ENCODE peak calls at places on chromosomes 5 and 9, in six cellular contexts. One of them, this sample, is unnamed.

GRCh38 chr9:121999556-121999955 is 93.6 kb downstream of the TTLL11 start:
- DNase-seq in spleen: no peak
- DNase-seq in endodermal cell: peak; percentile 5
- DNase-seq in uterus: no peak
- DNase-seq in breast epithelium: no peak
- DNase-seq in body of pancreas: no peak
- DNase-seq in this sample: no peak

GRCh38 chr5:96433066-96433447 is at the start of gene PCSK1:
- DNase-seq in body of pancreas: no peak
- DNase-seq in breast epithelium: no peak
- DNase-seq in endodermal cell: peak; percentile 69
- DNase-seq in spleen: no peak
- DNase-seq in uterus: no peak
- DNase-seq in this sample: no peak

GRCh38 chr5:18984559-18985080 is 1003.4 kb downstream of the CDH18 start:
- DNase-seq in endodermal cell: no peak
- DNase-seq in spleen: no peak
- DNase-seq in body of pancreas: no peak
- DNase-seq in uterus: no peak
- DNase-seq in breast epithelium: no peak
- DNase-seq in this sample: no peak

GRCh38 chr5:145811834-145812625 is 23.1 kb downstream of the PRELID2 start:
- DNase-seq in spleen: no peak
- DNase-seq in endodermal cell: no peak
- DNase-seq in body of pancreas: peak; percentile 30
- DNase-seq in uterus: no peak
- DNase-seq in breast epithelium: no peak
- DNase-seq in this sample: no peak

GRCh38 chr9:70355801-70356200 is 58.7 kb downstream of the KLF9 start:
- DNase-seq in breast epithelium: no peak
- DNase-seq in body of pancreas: no peak
- DNase-seq in uterus: no peak
- DNase-seq in endodermal cell: no peak
- DNase-seq in spleen: no peak
- DNase-seq in this sample: no peak

GRCh38 chr9:99162759-99163364 is 57.9 kb downstream of the TGFBR1 start:
- DNase-seq in spleen: no peak
- DNase-seq in breast epithelium: no peak
- DNase-seq in endodermal cell: no peak
- DNase-seq in body of pancreas: no peak
- DNase-seq in uterus: no peak
- DNase-seq in this sample: no peak

GRCh38 chr5:177087707-177088005 is 941 bp downstream of the FGFR4 start:
- DNase-seq in breast epithelium: no peak
- DNase-seq in uterus: no peak
- DNase-seq in body of pancreas: no peak
- DNase-seq in spleen: no peak
- DNase-seq in endodermal cell: peak; percentile 65
- DNase-seq in this sample: no peak

GRCh38 chr9:95736370-95736769 is 139.1 kb upstream of the ERCC6L2 start:
- DNase-seq in uterus: no peak
- DNase-seq in endodermal cell: peak; percentile 73
- DNase-seq in spleen: no peak
- DNase-seq in body of pancreas: no peak
- DNase-seq in breast epithelium: no peak
- DNase-seq in this sample: no peak

GRCh38 chr5:10115669-10116068 is 134.0 kb downstream of the ATPSCKMT start:
- DNase-seq in endodermal cell: no peak
- DNase-seq in uterus: no peak
- DNase-seq in breast epithelium: no peak
- DNase-seq in spleen: no peak
- DNase-seq in body of pancreas: no peak
- DNase-seq in this sample: no peak

GRCh38 chr5:548256-548655 is 24.0 kb upstream of the SLC9A3 start:
- DNase-seq in breast epithelium: no peak
- DNase-seq in spleen: peak; percentile 74
- DNase-seq in endodermal cell: no peak
- DNase-seq in uterus: no peak
- DNase-seq in body of pancreas: peak; percentile 7
- DNase-seq in this sample: no peak

GRCh38 chr9:133342570-133342969 is 5.4 kb downstream of the MED22 start:
- DNase-seq in endodermal cell: peak; percentile 71
- DNase-seq in body of pancreas: peak; percentile 13
- DNase-seq in spleen: peak; percentile 67
- DNase-seq in breast epithelium: no peak
- DNase-seq in uterus: no peak
- DNase-seq in this sample: no peak

GRCh38 chr9:38641985-38642864 is 21.8 kb upstream of the ANKRD18A start:
- DNase-seq in breast epithelium: no peak
- DNase-seq in spleen: no peak
- DNase-seq in body of pancreas: peak; percentile 55
- DNase-seq in endodermal cell: peak; percentile 82
- DNase-seq in uterus: no peak
- DNase-seq in this sample: peak; percentile 8

GRCh38 chr9:87733273-87734054 is 7.5 kb downstream of the CTSL start:
- DNase-seq in body of pancreas: no peak
- DNase-seq in endodermal cell: no peak
- DNase-seq in breast epithelium: no peak
- DNase-seq in spleen: no peak
- DNase-seq in uterus: no peak
- DNase-seq in this sample: no peak

GRCh38 chr5:52710972-52711596 is 76.6 kb upstream of the ITGA1 start:
- DNase-seq in body of pancreas: no peak
- DNase-seq in breast epithelium: no peak
- DNase-seq in spleen: no peak
- DNase-seq in uterus: no peak
- DNase-seq in endodermal cell: no peak
- DNase-seq in this sample: no peak

GRCh38 chr5:81007637-81008027 is 47.5 kb downstream of the RASGRF2 start:
- DNase-seq in uterus: no peak
- DNase-seq in body of pancreas: no peak
- DNase-seq in endodermal cell: no peak
- DNase-seq in breast epithelium: no peak
- DNase-seq in spleen: no peak
- DNase-seq in this sample: no peak

GRCh38 chr9:127569819-127570401 is 42.2 kb upstream of the STXBP1 start:
- DNase-seq in breast epithelium: no peak
- DNase-seq in body of pancreas: no peak
- DNase-seq in uterus: no peak
- DNase-seq in spleen: no peak
- DNase-seq in endodermal cell: no peak
- DNase-seq in this sample: no peak

GRCh38 chr5:65485405-65485804 is 3.7 kb upstream of the ADAMTS6 start:
- DNase-seq in spleen: peak; percentile 73
- DNase-seq in uterus: no peak
- DNase-seq in body of pancreas: no peak
- DNase-seq in breast epithelium: no peak
- DNase-seq in endodermal cell: no peak
- DNase-seq in this sample: no peak

GRCh38 chr5:177369050-177369912 is 11.6 kb downstream of the RGS14 start:
- DNase-seq in breast epithelium: no peak
- DNase-seq in body of pancreas: peak; percentile 47
- DNase-seq in uterus: no peak
- DNase-seq in endodermal cell: peak; percentile 83
- DNase-seq in spleen: no peak
- DNase-seq in this sample: no peak

GRCh38 chr5:54309237-54309636 is 1.1 kb downstream of the ARL15 start:
- DNase-seq in uterus: no peak
- DNase-seq in spleen: no peak
- DNase-seq in body of pancreas: no peak
- DNase-seq in breast epithelium: no peak
- DNase-seq in endodermal cell: no peak
- DNase-seq in this sample: no peak

GRCh38 chr5:76718381-76718832 is 2.5 kb downstream of the F2R start:
- DNase-seq in spleen: peak; percentile 80
- DNase-seq in uterus: no peak
- DNase-seq in endodermal cell: no peak
- DNase-seq in body of pancreas: no peak
- DNase-seq in breast epithelium: no peak
- DNase-seq in this sample: no peak

GRCh38 chr5:10354048-10354872 is 765 bp downstream of the MARCHF6 start:
- DNase-seq in uterus: no peak
- DNase-seq in endodermal cell: peak; percentile 79
- DNase-seq in spleen: no peak
- DNase-seq in breast epithelium: peak; percentile 40
- DNase-seq in body of pancreas: peak; percentile 58
- DNase-seq in this sample: no peak

GRCh38 chr5:65101706-65102105 is 333.0 kb downstream of the CWC27 start:
- DNase-seq in endodermal cell: no peak
- DNase-seq in breast epithelium: no peak
- DNase-seq in body of pancreas: no peak
- DNase-seq in uterus: no peak
- DNase-seq in spleen: no peak
- DNase-seq in this sample: peak; percentile 69

GRCh38 chr9:112069318-112070169 is 105.6 kb downstream of the SUSD1 start:
- DNase-seq in endodermal cell: no peak
- DNase-seq in body of pancreas: no peak
- DNase-seq in uterus: no peak
- DNase-seq in spleen: no peak
- DNase-seq in breast epithelium: no peak
- DNase-seq in this sample: no peak

GRCh38 chr5:38697013-38697412 is 140.6 kb upstream of the LIFR start:
- DNase-seq in uterus: no peak
- DNase-seq in body of pancreas: no peak
- DNase-seq in endodermal cell: no peak
- DNase-seq in breast epithelium: no peak
- DNase-seq in spleen: no peak
- DNase-seq in this sample: no peak

GRCh38 chr9:71820516-71820915 is 52.2 kb upstream of the CEMIP2 start:
- DNase-seq in endodermal cell: no peak
- DNase-seq in breast epithelium: no peak
- DNase-seq in body of pancreas: no peak
- DNase-seq in spleen: no peak
- DNase-seq in uterus: no peak
- DNase-seq in this sample: no peak

GRCh38 chr9:82606761-82607382 is 456.1 kb downstream of the RASEF start:
- DNase-seq in spleen: no peak
- DNase-seq in endodermal cell: peak; percentile 84
- DNase-seq in uterus: peak; percentile 44
- DNase-seq in breast epithelium: no peak
- DNase-seq in body of pancreas: peak; percentile 62
- DNase-seq in this sample: no peak

GRCh38 chr9:112327718-112328450 is 5.5 kb downstream of the PTBP3 start:
- DNase-seq in breast epithelium: no peak
- DNase-seq in body of pancreas: no peak
- DNase-seq in uterus: no peak
- DNase-seq in endodermal cell: no peak
- DNase-seq in spleen: no peak
- DNase-seq in this sample: no peak

GRCh38 chr5:60652206-60652605 is 47.8 kb downstream of the DEPDC1B start:
- DNase-seq in body of pancreas: no peak
- DNase-seq in uterus: no peak
- DNase-seq in spleen: no peak
- DNase-seq in breast epithelium: no peak
- DNase-seq in endodermal cell: no peak
- DNase-seq in this sample: peak; percentile 51

GRCh38 chr5:178940569-178941360 is at the start of gene ZNF454:
- DNase-seq in endodermal cell: no peak
- DNase-seq in body of pancreas: peak; percentile 96
- DNase-seq in spleen: peak; percentile 87
- DNase-seq in uterus: peak; percentile 93
- DNase-seq in breast epithelium: peak; percentile 81
- DNase-seq in this sample: peak; percentile 38

GRCh38 chr9:107489687-107490605 is at the start of gene KLF4:
- DNase-seq in uterus: peak; percentile 96
- DNase-seq in body of pancreas: peak; percentile 92
- DNase-seq in spleen: peak; percentile 93
- DNase-seq in endodermal cell: peak; percentile 97
- DNase-seq in breast epithelium: peak; percentile 89
- DNase-seq in this sample: peak; percentile 85

GRCh38 chr9:129109504-129109903 is 1.1 kb downstream of the CRAT start:
- DNase-seq in uterus: peak; percentile 53
- DNase-seq in endodermal cell: peak; percentile 68
- DNase-seq in spleen: no peak
- DNase-seq in breast epithelium: no peak
- DNase-seq in body of pancreas: no peak
- DNase-seq in this sample: no peak
- TF ChIP-seq CTCF in uterus: no peak
- TF ChIP-seq CTCF in endodermal cell: peak; percentile 24
- TF ChIP-seq CTCF in spleen: no peak
- TF ChIP-seq CTCF in breast epithelium: no peak
- TF ChIP-seq CTCF in body of pancreas: no peak
- TF ChIP-seq CTCF in this sample: no peak

GRCh38 chr9:967851-968641 is 8.4 kb upstream of the DMRT3 start:
- DNase-seq in breast epithelium: no peak
- DNase-seq in uterus: no peak
- DNase-seq in spleen: no peak
- DNase-seq in endodermal cell: peak; percentile 86
- DNase-seq in body of pancreas: no peak
- DNase-seq in this sample: no peak
- H3K4me3 ChIP-seq in breast epithelium: no peak overlapping the region
- H3K4me3 ChIP-seq in uterus: no peak overlapping the region
- H3K4me3 ChIP-seq in spleen: no peak overlapping the region
- H3K4me3 ChIP-seq in endodermal cell: no peak overlapping the region
- H3K4me3 ChIP-seq in body of pancreas: no peak overlapping the region
- H3K4me3 ChIP-seq in this sample: no peak overlapping the region

DNA sequence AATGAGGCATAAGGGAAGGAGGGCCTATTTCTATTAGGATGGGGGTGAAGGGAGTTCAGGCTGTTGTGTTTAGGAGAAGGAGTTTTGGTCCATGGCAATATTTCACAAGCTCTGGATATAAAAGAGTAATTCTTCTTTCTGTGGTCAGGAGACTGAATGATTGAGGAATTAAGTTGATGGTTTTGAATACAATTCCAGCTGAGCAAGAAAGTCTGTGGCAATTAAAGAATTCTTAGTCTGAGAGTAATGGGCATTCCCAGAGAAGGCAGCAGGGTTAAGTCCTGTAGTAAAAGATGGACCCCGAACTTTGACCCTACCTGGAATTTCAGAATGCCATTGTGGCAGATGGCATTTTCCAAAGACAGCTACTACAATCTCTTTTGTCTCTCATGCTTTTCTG is 202.6 kb downstream of the TLE4 start:
- DNase-seq in breast epithelium: no peak
- DNase-seq in body of pancreas: no peak
- DNase-seq in endodermal cell: no peak
- DNase-seq in spleen: no peak
- DNase-seq in uterus: no peak
- DNase-seq in this sample: no peak
- H3K27ac ChIP-seq in breast epithelium: no peak overlapping the region
- H3K27ac ChIP-seq in body of pancreas: no peak overlapping the region
- H3K27ac ChIP-seq in endodermal cell: no peak overlapping the region
- H3K27ac ChIP-seq in spleen: no peak overlapping the region
- H3K27ac ChIP-seq in uterus: no peak overlapping the region
- H3K27ac ChIP-seq in this sample: no peak overlapping the region

GRCh38 chr9:132003904-132004303 is 75.8 kb downstream of the MED27 start:
- DNase-seq in breast epithelium: no peak
- DNase-seq in uterus: no peak
- DNase-seq in endodermal cell: no peak
- DNase-seq in body of pancreas: no peak
- DNase-seq in spleen: no peak
- DNase-seq in this sample: no peak
- TF ChIP-seq CTCF in breast epithelium: no peak
- TF ChIP-seq CTCF in uterus: no peak
- TF ChIP-seq CTCF in endodermal cell: no peak
- TF ChIP-seq CTCF in body of pancreas: no peak
- TF ChIP-seq CTCF in spleen: no peak
- TF ChIP-seq CTCF in this sample: no peak

This sample was measured in AG04450.